ENCODE peak calls at places on chromosomes 13 and 19, in five cellular contexts. Z is GM12878, D is A549, K is HepG2, M is K562. I is an unnamed sample.

GRCh38 chr13:91045351-91046034 is 302.0 kb upstream of the MIR17HG start:
- DNase-seq in Z (no peak), D (peak), K (no peak), M (no peak), I (no peak)

GRCh38 chr13:82720961-82721360 is 1161.3 kb downstream of the SLITRK1 start:
- DNase-seq in Z (no peak), D (no peak), K (no peak), M (no peak), I (no peak)

GRCh38 chr19:17137417-17137816 is 61.8 kb downstream of the MYO9B start:
- DNase-seq in D (no peak), K (no peak), Z (no peak), M (no peak), I (no peak)

GRCh38 chr19:15393963-15394362 is 14.4 kb upstream of the AKAP8 start:
- DNase-seq in M (no peak), D (no peak), K (no peak), Z (no peak), I (no peak)

GRCh38 chr13:27038323-27038722 is 133.3 kb downstream of the USP12 start:
- DNase-seq in M (no peak), K (no peak), Z (no peak), D (peak), I (no peak)

GRCh38 chr19:1206063-1206732 is 620 bp downstream of the STK11 start:
- DNase-seq in Z (no peak), D (no peak), M (no peak), K (no peak), I (no peak)

GRCh38 chr19:29016926-29017760 is 195.8 kb downstream of the UQCRFS1 start:
- DNase-seq in M (no peak), Z (no peak), K (no peak), D (no peak), I (no peak)

GRCh38 chr19:55676384-55676783 is 1.4 kb downstream of the EPN1 start:
- DNase-seq in M (no peak), Z (no peak), K (no peak), D (no peak), I (no peak)

GRCh38 chr13:110306960-110307696 is at the start of the genes COL4A1 and COL4A2:
- DNase-seq in D (no peak), M (no peak), Z (no peak), K (no peak), I (no peak)

GRCh38 chr13:49681837-49682236 is 9.4 kb downstream of the EBPL start:
- DNase-seq in D (no peak), Z (no peak), M (no peak), K (no peak), I (no peak)

GRCh38 chr13:85825454-85825853 is 26.2 kb upstream of the SLITRK6 start:
- DNase-seq in D (no peak), Z (no peak), K (no peak), M (no peak), I (no peak)

GRCh38 chr19:39007096-39007495 is 25.3 kb downstream of the FBXO27 start:
- DNase-seq in K (no peak), Z (no peak), M (no peak), D (no peak), I (no peak)

GRCh38 chr13:99419591-99420243 is 81.6 kb upstream of the TM9SF2 start:
- DNase-seq in M (no peak), K (no peak), Z (no peak), D (no peak), I (no peak)

GRCh38 chr19:29531458-29532025 is 5.7 kb downstream of the VSTM2B start:
- DNase-seq in Z (no peak), K (no peak), M (no peak), D (no peak), I (no peak)

GRCh38 chr19:54451331-54451871 is 2.4 kb downstream of the LENG8 start:
- DNase-seq in D (no peak), M (no peak), Z (no peak), K (no peak), I (no peak)

GRCh38 chr13:58598241-58598640 is 966.7 kb downstream of the PCDH17 start:
- DNase-seq in M (no peak), D (no peak), Z (no peak), K (no peak), I (no peak)

GRCh38 chr13:98535501-98536357 is 41.2 kb downstream of the STK24 start:
- DNase-seq in D (no peak), Z (no peak), M (no peak), K (peak), I (no peak)

GRCh38 chr13:72180253-72180952 is 313.4 kb upstream of the DACH1 start:
- DNase-seq in D (no peak), K (no peak), M (no peak), Z (no peak), I (no peak)

GRCh38 chr19:8158411-8159074 is 9.2 kb upstream of the FBN3 start:
- DNase-seq in K (peak), Z (peak), D (peak), M (peak), I (no peak)

GRCh38 chr13:40306817-40307216 is 359.6 kb downstream of the FOXO1 start:
- DNase-seq in D (no peak), M (no peak), Z (no peak), K (no peak), I (no peak)

GRCh38 chr13:97659602-97660001 is 225.6 kb downstream of the RAP2A start:
- DNase-seq in Z (no peak), M (no peak), D (no peak), K (peak), I (no peak)

GRCh38 chr13:97879646-97880297 is 73.7 kb upstream of the IPO5 start:
- DNase-seq in M (no peak), Z (no peak), K (no peak), D (peak), I (no peak)

GRCh38 chr13:113802090-113802531 is 43.1 kb downstream of the TMEM255B start:
- DNase-seq in D (peak), K (peak), Z (no peak), M (peak), I (no peak)

GRCh38 chr13:43054803-43055802 is 31.7 kb downstream of the DNAJC15 start:
- DNase-seq in M (no peak), Z (no peak), K (peak), D (no peak), I (no peak)

GRCh38 chr19:18501832-18502231 is 20.0 kb downstream of the ELL start:
- DNase-seq in K (no peak), Z (no peak), D (no peak), M (no peak), I (no peak)

GRCh38 chr13:110089815-110090214 is 217.1 kb downstream of the COL4A1 start:
- DNase-seq in Z (no peak), K (no peak), D (no peak), M (no peak), I (no peak)

GRCh38 chr19:1520203-1520780 is 3.6 kb upstream of the PLK5 start:
- DNase-seq in D (no peak), K (no peak), M (no peak), Z (no peak), I (no peak)

GRCh38 chr19:9914315-9915207 is 21.8 kb downstream of the OLFM2 start:
- DNase-seq in D (peak), K (peak), Z (no peak), M (peak), I (peak)

GRCh38 chr19:48598996-48599626 is 7.4 kb upstream of the SPACA4 start:
- DNase-seq in Z (no peak), M (no peak), D (no peak), K (no peak), I (no peak)

GRCh38 chr13:73677041-73677589 is 457.1 kb downstream of the KLF12 start:
- DNase-seq in Z (no peak), M (no peak), D (peak), K (no peak), I (no peak)

GRCh38 chr13:43664700-43665191 is 122.0 kb downstream of the ENOX1 start:
- DNase-seq in K (no peak), Z (no peak), M (no peak), D (no peak), I (no peak)

GRCh38 chr13:37736040-37736439 is 133.5 kb downstream of the TRPC4 start:
- DNase-seq in Z (no peak), K (no peak), M (no peak), D (no peak), I (no peak)

GRCh38 chr13:33940898-33941297 is 122.9 kb downstream of the RFC3 start:
- DNase-seq in M (no peak), K (no peak), D (no peak), Z (no peak), I (no peak)

GRCh38 chr19:4229179-4229931 is at the start of gene EBI3:
- DNase-seq in K (no peak), Z (peak), M (peak), D (no peak), I (no peak)

GRCh38 chr19:50488795-50489194 is 12.1 kb upstream of the GARIN5A start:
- DNase-seq in M (no peak), Z (no peak), K (no peak), D (no peak), I (no peak)

GRCh38 chr19:19064811-19065745 is 1.3 kb downstream of the SLC25A42 start:
- DNase-seq in K (no peak), Z (no peak), D (no peak), M (peak), I (no peak)

GRCh38 chr19:29673451-29674371 is 8.4 kb downstream of the PLEKHF1 start:
- DNase-seq in M (no peak), Z (no peak), D (no peak), K (no peak), I (no peak)

GRCh38 chr13:77833331-77833863 is 85.2 kb downstream of the EDNRB start:
- DNase-seq in K (no peak), Z (no peak), D (no peak), M (no peak), I (no peak)

GRCh38 chr13:95564948-95565347 is 12.4 kb downstream of the CLDN10 start:
- DNase-seq in D (no peak), K (no peak), M (no peak), Z (no peak), I (no peak)

GRCh38 chr19:17977073-17977472 is 10.2 kb downstream of the KCNN1 start:
- DNase-seq in D (no peak), K (no peak), Z (no peak), M (no peak), I (no peak)

GRCh38 chr13:46575321-46575721 is 22.4 kb downstream of the LRCH1 start:
- DNase-seq in D (no peak), Z (peak), M (no peak), K (no peak), I (no peak)
- TF ChIP-seq HDAC2 in D (no peak), Z (no peak), M (no peak), K (no peak), I (no peak)

GRCh38 chr19:42177686-42178019 is 39.8 kb downstream of the DEDD2 start:
- DNase-seq in D (no peak), K (no peak), Z (no peak), M (no peak), I (no peak)
- TF ChIP-seq HDAC2 in D (no peak), K (no peak), Z (no peak), M (no peak), I (no peak)

DNA sequence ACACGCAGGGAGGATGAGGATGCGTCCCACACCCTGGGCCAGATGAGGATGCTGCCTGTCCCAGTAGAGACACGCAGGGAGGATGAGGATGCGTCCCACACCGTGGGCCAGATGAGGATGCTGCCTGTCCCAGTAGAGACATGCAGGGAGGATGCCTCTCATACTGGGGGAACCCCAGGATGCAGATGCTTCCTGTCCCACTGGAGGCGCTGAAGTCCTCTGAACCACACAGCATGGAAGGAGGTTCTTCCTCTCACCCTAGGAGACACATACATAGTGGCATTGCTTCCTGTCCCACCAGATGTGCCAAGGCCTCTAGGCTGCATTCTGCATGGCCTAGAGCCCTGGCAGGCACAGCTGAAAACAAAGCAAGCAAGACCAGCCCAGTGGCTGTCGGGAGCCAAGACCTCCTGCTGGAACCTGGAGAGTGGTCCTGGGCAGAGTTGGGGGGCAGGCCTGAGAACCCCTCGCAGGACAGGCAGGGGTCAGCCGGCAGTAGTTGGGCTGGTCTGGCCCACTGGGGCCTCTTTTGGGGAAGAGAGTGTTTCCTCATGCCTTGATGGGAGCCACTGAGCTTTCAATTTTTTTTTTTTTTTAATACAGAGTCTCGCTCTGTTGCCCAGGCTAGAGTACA is 4.3 kb downstream of the HPN start:
- DNase-seq in M (peak), K (no peak), Z (peak), D (peak), I (no peak)
- TF ChIP-seq HDAC2 in M (no peak), K (no peak), Z (no peak), D (no peak), I (no peak)

GRCh38 chr19:20079487-20079886 is 1.7 kb downstream of the ZNF90 start:
- DNase-seq in M (no peak), Z (no peak), K (no peak), D (no peak), I (no peak)
- TF ChIP-seq HDAC2 in M (no peak), Z (no peak), K (no peak), D (no peak), I (no peak)

GRCh38 chr13:20191311-20191901 is 1.3 kb downstream of the GJB2 start:
- DNase-seq in M (no peak), D (no peak), Z (no peak), K (no peak), I (no peak)
- TF ChIP-seq HDAC2 in M (no peak), D (no peak), Z (no peak), K (no peak), I (no peak)

GRCh38 chr13:18948664-18949488 is 232.7 kb downstream of the TUBA3C start:
- DNase-seq in M (no peak), K (no peak), Z (no peak), D (no peak), I (no peak)
- TF ChIP-seq HDAC2 in M (no peak), K (no peak), Z (no peak), D (no peak), I (no peak)

GRCh38 chr19:46481187-46481586 is 9.8 kb upstream of the PNMA8A start:
- DNase-seq in M (no peak), D (no peak), Z (no peak), K (no peak), I (no peak)

GRCh38 chr19:46480409-46480808 is 9.0 kb upstream of the PNMA8A start:
- DNase-seq in Z (no peak), K (no peak), D (no peak), M (no peak), I (no peak)

GRCh38 chr19:46481947-46482346 is 10.6 kb upstream of the PNMA8A start:
- DNase-seq in K (no peak), D (no peak), M (no peak), Z (no peak), I (no peak)

GRCh38 chr19:46475976-46476375 is 4.6 kb upstream of the PNMA8A start:
- DNase-seq in D (no peak), K (no peak), M (no peak), Z (no peak), I (no peak)

DNA sequence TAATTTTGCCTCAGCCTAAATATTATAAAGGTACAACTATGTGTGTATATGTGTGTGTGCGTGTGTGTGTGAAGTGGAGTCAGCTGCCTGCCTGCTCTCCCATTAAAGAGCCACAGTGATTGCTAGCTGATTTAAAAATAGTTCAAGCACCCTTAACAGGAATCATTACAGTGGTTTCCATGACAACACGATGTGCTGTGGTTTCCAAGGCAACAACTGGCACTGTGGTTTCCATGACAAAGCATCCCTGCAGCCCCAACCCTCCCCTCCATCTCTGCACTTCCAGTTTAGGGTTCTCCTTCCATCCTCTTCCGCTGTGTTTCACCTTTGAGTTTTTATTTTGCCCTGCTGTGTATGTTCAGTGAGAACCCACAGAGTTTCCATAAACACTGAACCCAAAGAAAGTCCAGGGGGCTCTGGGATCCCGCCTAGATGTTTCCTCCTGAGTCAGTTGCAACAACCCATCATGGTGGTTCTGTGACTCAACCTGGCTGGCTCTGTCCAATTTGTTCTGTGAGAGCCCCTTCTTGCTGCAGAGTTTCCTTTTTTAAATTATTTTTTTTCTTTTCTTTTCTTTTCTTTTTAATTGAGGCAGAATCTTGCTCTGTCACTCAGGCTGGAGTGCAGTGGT is 7.1 kb upstream of the PNMA8A start:
- DNase-seq in Z (no peak), D (no peak), M (peak), K (no peak), I (no peak)
- TF ChIP-seq HDAC2 in Z (no peak), D (no peak), M (no peak), K (no peak), I (no peak)

GRCh38 chr13:47087841-47088240 is 191.0 kb upstream of the HTR2A start:
- DNase-seq in Z (no peak), K (no peak), D (no peak), M (no peak), I (no peak)
- TF ChIP-seq HDAC2 in Z (no peak), K (no peak), D (no peak), M (no peak), I (no peak)

DNA sequence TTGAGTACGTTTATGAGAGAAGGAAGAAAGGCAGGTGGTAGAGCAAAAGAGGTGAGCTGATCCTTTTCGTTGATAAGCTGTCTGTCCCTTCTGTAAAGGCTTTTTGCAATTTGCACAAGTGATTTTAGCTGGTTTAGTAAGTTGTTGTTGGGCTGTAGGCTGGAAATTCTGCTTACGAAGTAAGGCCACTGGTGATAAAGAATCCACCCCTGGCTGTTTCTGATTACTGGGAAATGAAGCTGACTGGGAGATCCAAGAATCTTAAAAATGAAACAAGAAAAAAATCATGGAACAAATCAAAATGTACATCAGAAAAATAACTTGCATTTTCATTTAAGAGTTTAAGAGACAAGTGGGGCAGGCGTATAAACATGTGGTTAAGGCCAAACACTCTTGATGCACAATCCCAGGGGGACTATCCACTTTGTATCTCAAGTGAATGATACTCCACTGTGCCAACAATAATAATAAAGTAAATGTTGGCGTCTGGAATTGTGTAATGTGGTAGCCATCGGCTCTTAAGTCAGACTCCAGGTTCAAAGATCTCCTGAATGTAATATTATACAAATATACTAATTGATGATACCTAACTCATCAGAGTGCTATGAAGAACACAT is 24.6 kb downstream of the ZMYM5 start:
- DNase-seq in Z (no peak), K (no peak), D (no peak), M (no peak), I (no peak)
- TF ChIP-seq HDAC2 in Z (no peak), K (no peak), D (no peak), M (no peak), I (no peak)

I was measured in H1.